ENCODE peak calls at places on chromosomes 4 and X, in four cellular contexts. G is mammary epithelial cell, W is transverse colon, C is DND-41. U is an unnamed sample.

GRCh38 chr4:8832130-8832930 is 39.3 kb downstream of the HMX1 start:
- DNase-seq in G (no peak), C (no peak), W (peak), U (no peak)

GRCh38 chr4:66000500-66001117 is 330.3 kb upstream of the EPHA5 start:
- DNase-seq in G (no peak), C (no peak), W (no peak), U (no peak)

GRCh38 chrX:155577682-155578081 is 35.1 kb downstream of the TMLHE start:
- DNase-seq in W (no peak), G (no peak), C (peak), U (no peak)

GRCh38 chrX:120144178-120144844 is 14.1 kb upstream of the RHOXF2 start:
- DNase-seq in W (no peak), G (no peak), C (no peak), U (no peak)

GRCh38 chr4:40846556-40846955 is 96.8 kb downstream of the NSUN7 start:
- DNase-seq in C (no peak), W (no peak), G (no peak), U (no peak)

GRCh38 chrX:28589048-28589447 is 1.8 kb downstream of the IL1RAPL1 start:
- DNase-seq in W (no peak), G (no peak), C (no peak), U (no peak)

GRCh38 chrX:104195013-104195412 is 28.8 kb downstream of the FAM199X start:
- DNase-seq in C (no peak), W (no peak), G (no peak), U (no peak)

GRCh38 chr4:54233697-54234496 is 4.8 kb downstream of the PDGFRA start:
- DNase-seq in C (peak), G (peak), W (peak), U (peak)

GRCh38 chr4:100311181-100311580 is 120.9 kb upstream of the DDIT4L start:
- DNase-seq in G (peak), W (no peak), C (peak), U (no peak)

GRCh38 chrX:10101269-10101668 is 55.5 kb upstream of the CLCN4 start:
- DNase-seq in W (no peak), C (no peak), G (no peak), U (no peak)
- H3K27ac ChIP-seq in W (peak), C (no peak), G (no peak), U (no peak)

DNA sequence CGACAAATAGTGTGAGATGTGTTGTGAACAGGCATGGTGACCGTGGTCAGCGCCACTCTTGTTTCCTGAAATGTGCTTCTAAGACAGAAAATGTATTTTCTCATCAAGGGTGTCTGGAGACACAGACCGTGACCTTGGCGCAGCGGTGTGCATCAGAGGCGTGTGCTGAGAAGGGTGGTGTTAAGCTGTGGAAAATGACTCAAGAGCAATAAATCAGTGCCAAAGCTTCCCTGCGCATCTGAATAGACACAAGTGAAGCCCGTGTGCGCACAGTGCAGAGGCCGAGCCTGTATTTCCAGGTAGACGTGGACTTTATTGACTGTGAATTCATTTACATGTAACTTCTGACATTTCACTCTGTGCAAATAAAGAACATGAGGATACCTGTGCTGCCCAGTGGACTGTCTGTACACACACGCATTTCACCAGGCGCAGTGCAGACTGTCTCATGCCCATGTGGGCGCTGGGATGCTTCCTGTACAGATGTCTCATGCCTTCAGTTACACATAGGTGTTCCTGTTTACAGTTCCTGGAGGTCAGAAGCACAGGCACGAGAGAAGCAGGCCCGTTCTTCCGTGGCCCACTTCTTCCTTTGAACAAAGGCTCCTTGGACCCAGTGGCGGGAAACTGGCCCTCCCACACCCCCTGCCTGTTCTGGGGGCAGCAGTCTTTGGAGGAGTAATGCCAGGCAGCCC is 31.9 kb downstream of the NSG1 start:
- DNase-seq in W (no peak), C (peak), G (no peak), U (no peak)
- H3K4me3 ChIP-seq in W (no peak), C (no peak), G (no peak), U (no peak)

DNA sequence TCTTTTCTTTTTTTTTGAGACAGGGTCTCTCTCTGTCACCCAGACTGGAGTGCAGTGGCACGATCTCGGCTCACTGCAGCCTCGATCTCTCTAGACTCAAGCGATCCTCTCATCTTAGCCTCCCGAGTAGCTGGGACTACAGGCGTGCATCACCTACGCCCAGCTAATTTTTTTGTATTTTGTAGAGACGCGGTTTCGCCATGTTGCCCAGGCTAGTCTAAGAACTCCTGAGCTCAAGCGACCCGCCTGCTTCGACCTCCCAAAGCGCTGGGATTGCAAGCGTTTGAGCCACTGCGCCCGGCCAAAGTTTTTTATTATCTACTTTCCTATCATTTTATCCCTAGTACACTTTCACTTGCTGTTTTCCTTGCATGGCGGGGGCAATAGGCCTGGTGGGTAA is 1.4 kb downstream of the UBA6 start:
- DNase-seq in G (no peak), C (no peak), W (no peak), U (no peak)
- H3K27ac ChIP-seq in G (peak), C (peak), W (no peak), U (peak)

DNA sequence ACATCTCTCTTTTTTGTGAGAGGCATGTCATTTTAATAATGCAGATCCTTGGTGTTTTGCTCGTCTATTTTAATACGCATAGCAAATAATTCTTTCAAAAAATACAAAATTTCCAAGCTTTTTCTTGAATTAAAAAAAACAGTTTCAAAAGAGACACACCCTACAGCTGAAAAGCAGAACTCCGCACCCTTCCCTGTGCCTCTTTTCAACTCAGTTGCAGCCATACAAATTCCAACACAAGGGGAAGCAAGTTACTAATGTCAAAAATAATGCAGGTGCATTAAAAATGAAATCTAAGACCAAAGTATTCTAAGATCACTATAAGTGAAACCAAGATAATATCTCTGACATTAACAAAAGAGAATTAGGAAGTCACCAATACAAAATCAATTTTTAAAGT is 66.6 kb downstream of the NR3C2 start:
- DNase-seq in G (no peak), W (no peak), C (no peak), U (no peak)
- H3K4me3 ChIP-seq in G (no peak), W (no peak), C (no peak), U (no peak)

DNA sequence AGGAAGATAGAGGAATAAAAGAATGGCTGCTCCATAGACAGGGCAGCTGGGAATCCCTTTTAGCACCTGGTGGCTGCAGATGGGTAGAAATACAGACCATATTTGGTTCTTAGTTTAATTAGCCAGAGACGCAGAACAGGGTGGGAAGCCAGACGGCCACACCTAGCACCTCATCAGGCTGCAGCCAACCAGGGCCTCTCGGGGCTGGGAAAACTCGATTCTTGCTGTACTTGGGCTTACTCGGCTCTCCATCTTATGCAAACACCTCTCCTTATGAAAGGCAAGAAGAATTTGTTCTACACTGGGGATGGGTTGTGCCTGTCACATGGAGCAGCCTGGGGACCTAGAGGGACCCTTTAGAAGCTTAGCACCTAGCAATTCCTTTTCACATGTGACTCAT is 19.7 kb downstream of the IRAK1 start:
- DNase-seq in C (no peak), W (no peak), G (no peak), U (no peak)
- H3K27ac ChIP-seq in C (no peak), W (no peak), G (no peak), U (no peak)

DNA sequence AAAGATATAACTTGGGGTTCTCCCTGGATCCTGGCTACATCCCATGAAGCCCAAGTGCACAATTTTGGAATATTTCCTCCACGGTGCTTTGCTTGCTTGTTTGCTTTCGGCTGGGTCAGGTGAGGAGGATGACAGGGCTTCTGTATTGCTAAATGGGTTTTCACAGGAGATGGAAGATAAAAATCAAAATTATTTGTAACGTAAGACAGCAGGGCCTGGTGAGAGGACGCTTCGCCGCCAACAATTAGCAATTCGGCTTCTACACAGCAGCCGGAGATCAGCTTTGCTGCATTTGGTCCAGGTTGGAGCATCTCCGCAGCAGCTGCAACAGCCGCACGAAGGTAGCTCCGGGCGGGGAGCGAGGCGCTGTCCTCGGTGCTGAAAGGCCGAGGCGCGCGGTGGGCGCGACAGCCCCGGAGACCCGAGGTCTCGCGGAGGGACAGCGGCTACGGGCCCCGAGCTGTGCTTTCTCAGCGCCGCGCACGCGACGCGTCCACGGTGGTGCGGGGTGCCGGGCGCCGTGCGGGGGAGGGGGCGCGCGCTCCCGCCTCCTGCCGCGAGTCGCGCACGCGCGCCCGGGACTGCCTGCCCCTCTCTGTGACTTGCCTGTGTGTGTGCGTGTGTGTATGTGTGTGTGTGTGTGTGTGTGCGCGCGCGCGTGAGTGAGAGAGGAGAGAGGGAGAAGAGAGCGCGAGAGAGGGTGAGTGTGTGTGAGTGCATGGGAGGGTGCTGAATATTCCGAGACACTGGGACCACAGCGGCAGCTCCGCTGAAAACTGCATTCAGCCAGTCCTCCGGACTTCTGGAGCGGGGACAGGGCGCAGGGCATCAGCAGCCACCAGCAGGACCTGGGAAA is at the start of gene GRIA2:
- DNase-seq in G (peak), C (no peak), W (no peak), U (no peak)
- H3K4me3 ChIP-seq in G (no peak), C (no peak), W (no peak), U (no peak)

DNA sequence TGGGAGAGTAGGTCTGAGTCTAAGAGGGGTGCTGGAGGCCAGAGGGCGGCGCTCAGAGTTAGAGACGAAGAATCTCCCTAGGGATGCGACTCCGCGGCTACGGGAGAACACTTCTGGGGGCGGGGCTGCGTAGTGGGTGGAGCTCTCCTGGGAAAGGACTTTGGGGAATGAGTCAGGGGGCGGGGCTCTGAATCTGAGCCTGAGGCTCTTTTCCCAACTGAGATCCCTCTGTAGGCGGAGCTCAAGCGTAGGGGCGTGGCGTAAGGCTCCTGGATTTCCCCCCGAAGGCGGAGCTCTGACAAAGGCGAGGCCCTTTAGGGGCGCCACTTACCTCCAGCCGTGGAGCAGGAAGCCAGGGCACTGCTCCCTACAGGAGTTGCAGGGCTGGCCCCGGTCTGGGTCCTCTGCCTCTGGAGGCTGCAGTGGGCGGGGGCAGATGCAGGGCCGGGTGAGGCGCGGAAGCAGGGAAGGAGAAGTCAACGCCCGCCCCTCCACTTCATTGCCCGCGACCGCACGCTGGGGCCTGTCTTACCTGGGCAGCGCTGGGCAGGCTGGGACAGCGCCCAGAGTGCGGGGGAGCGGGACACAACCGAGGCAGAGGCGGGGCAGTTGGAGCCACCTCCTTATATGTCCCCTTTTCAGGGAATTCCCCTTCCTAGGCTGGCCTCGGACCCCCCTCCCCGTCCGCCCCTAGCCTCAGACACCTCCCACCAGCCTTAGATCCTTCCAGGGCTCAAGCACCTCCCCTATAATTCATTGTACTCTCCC is 1.7 kb downstream of the PRICKLE3 start:
- DNase-seq in W (peak), C (no peak), G (peak), U (no peak)
- H3K27ac ChIP-seq in W (peak), C (no peak), G (peak), U (peak)

DNA sequence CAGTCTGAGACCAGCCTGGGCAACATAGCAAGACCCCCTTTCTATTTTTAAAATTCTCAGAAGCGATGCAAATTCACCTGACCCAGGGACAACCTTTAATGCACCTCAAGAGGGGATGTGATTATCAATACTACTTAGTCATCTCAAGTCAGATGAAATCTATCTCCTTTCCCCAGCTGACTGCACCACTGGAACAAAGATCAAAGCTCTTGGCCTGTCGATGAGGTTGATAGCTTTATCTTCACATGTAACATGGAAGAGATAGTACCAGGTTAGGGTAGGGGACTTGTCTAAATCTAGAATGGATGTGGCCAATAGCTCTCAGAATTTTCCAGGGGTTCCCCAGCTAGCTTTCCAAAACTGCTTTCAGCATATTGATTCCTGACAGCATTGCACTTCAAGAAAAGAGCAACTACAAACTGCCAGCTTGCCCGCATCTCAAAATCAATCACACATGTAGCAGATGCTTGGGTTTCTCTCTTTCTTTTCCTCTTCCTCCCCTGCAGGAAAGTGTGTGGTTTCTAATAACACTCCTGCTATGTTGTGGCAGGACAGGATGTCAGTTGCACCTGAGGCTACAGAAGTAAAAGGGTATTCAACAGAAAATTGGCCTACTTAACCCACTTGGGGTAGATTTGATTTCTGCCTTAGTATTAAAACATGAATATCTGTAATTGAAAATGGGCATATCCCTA is 12.2 kb upstream of the TMEM164 start:
- DNase-seq in G (no peak), W (no peak), C (peak), U (peak)
- H3K4me3 ChIP-seq in G (no peak), W (no peak), C (no peak), U (no peak)

GRCh38 chr4:87677731-87678130 is 27.7 kb downstream of the DMP1 start:
- DNase-seq in C (no peak), W (no peak), G (no peak), U (no peak)

GRCh38 chr4:87680271-87680670 is 30.2 kb downstream of the DMP1 start:
- DNase-seq in W (no peak), G (no peak), C (no peak), U (no peak)

DNA sequence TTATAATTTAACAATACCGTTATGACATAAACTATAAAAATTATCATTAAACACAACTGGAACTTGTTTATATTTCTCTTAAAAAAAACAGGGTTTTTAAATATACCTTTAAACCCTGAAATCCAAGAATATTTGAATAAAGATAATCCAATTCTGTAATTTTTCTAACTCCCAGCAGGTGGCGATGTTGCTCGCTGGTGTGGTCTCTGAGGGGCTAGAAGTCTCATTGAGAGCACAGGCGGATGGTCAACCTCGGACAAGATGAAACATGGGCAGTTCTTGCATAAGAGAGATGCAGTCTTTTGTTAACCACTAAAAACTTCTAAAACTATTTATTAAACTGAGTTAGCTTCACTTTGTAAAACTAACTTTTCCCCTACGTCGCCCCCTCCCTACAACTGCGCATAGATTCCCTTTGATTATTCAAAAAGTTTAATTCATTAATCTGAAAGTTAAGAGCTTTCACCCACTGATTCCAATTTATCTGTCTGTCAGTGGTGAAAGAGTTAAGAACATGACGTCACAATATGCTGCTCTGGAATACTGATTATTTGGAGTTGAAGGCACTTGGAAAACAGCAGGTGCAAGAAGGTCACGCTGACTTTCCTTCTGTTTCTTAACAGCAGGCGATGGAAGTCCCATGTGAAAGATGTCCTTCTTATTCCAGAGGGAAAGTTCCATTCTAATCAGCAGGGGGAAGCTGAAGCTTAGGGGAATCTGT is 29.5 kb downstream of the DMP1 start:
- DNase-seq in W (peak), G (peak), C (peak), U (peak)
- H3K27ac ChIP-seq in W (no peak), G (no peak), C (no peak), U (no peak)

U was measured in CD8-positive, alpha-beta memory T cell.